ENCODE peak calls at places on chromosomes 7 and 10, in five cellular contexts. W is H54, C is GM12892, U is body of pancreas, V is transverse colon. A is an unnamed sample.
A peak's percentile ranks its signal among the peaks of the same experiment; 100 is the strongest.

GRCh38 chr10:72228318-72228751 is 12.3 kb upstream of the ASCC1 start:
- DNase-seq in W (no peak), V (no peak), C (no peak), U (peak; percentile 55), A (no peak)

GRCh38 chr7:20329389-20330175 is 1.1 kb upstream of the ITGB8 start:
- DNase-seq in W (peak; percentile 75), C (peak; percentile 18), V (peak; percentile 71), U (peak; percentile 79), A (peak; percentile 45)

GRCh38 chr7:46633200-46633599 is 712.1 kb upstream of the IGFBP3 start:
- DNase-seq in W (no peak), V (no peak), C (no peak), U (no peak), A (no peak)

GRCh38 chr7:142463401-142463850 is 205.6 kb upstream of the PRSS58 start:
- DNase-seq in V (no peak), W (no peak), U (no peak), C (no peak), A (no peak)

GRCh38 chr10:31947144-31947926 is 18.7 kb upstream of the ARHGAP12 start:
- DNase-seq in V (no peak), C (no peak), W (no peak), U (peak; percentile 43), A (no peak)

GRCh38 chr10:53209941-53210611 is 437.5 kb upstream of the MBL2 start:
- DNase-seq in V (no peak), C (no peak), U (no peak), W (no peak), A (peak; percentile 4)

GRCh38 chr7:101308245-101309085 is 13.1 kb downstream of the IFT22 start:
- DNase-seq in V (peak; percentile 85), C (no peak), U (peak; percentile 94), W (no peak), A (peak; percentile 69)

GRCh38 chr10:48247680-48248079 is 26.8 kb downstream of the FRMPD2 start:
- DNase-seq in V (no peak), C (no peak), U (no peak), W (no peak), A (no peak)

GRCh38 chr10:87978166-87978565 is 114.7 kb downstream of the PTEN start:
- DNase-seq in V (no peak), W (no peak), C (no peak), U (no peak), A (no peak)

GRCh38 chr10:35735412-35735811 is 93.3 kb upstream of the FZD8 start:
- DNase-seq in V (no peak), C (no peak), U (no peak), W (peak; percentile 22), A (no peak)

GRCh38 chr7:55020481-55020871 is 1.7 kb downstream of the EGFR start:
- DNase-seq in W (no peak), C (no peak), U (peak; percentile 79), V (peak; percentile 59), A (no peak)

DNA sequence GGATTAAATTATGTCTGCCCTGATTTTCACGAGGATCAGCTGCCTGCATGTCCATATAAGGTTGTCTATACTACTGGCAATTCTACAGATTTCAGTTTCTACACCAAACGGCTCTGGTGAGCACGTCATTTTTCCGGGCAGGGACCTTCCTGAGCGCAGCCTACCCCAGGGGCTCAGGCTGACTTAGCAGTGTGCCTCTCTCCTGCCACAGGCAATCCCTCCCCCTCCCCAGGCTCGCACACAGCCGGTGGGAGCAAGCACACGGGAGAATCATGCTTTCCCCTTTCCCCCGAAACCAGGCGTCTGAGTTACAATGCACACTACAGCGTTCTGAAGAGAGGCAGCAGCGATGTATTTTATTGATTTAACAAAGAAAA is 1.7 kb downstream of the KLF6 start:
- DNase-seq in U (peak; percentile 73), V (peak; percentile 71), W (no peak), C (no peak), A (peak; percentile 85)
- TF ChIP-seq POLR2A in U (no peak), V (peak; percentile 44), W (no peak), C (peak; percentile 90), A (peak; percentile 70)

GRCh38 chr7:44637788-44638594 is 31.6 kb downstream of the OGDH start:
- DNase-seq in U (no peak), W (peak; percentile 70), V (peak; percentile 77), C (no peak), A (peak; percentile 96)

GRCh38 chr7:44636926-44637325 is 30.5 kb downstream of the OGDH start:
- DNase-seq in V (no peak), C (no peak), W (no peak), U (no peak), A (no peak)

GRCh38 chr7:44643206-44643605 is 36.8 kb downstream of the OGDH start:
- DNase-seq in C (no peak), V (no peak), W (no peak), U (no peak), A (no peak)

GRCh38 chr7:44638611-44639557 is 32.5 kb downstream of the OGDH start:
- DNase-seq in W (peak; percentile 94), V (peak; percentile 88), U (peak; percentile 64), C (peak; percentile 71), A (peak; percentile 93)

DNA sequence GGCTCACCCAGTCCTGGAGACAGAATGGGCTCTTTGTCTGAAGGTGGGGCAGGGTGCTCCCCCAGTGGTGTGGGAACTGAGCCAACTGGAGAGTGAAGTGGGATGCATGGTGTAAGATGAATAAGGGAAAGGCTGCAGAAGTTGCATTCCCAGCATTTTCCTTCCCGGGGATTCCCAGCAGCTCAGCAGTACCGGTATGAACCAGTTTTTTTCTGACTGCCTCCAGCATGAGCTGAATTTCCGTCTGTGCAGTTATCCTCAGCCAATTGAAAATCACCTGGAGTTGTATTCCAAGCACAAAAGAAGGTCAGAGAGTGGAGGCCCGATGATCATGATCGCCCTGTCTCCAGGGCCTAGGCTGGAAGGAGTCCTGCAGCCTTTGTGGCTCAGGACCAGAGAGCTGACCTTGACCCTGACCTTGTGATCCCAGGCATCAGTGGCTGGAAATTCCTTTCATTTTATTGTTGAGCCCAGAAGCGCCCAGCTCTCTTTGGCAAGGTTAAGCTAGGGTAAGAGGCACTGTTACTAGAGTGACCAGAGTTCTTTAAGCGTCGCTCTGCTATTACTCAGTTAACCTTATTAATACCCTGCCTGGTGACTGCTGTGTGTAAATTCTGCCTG is 33.4 kb downstream of the OGDH start:
- DNase-seq in C (no peak), W (peak; percentile 79), U (peak; percentile 47), V (no peak), A (no peak)
- TF ChIP-seq POLR2A in C (no peak), W (peak; percentile 31), U (no peak), V (no peak), A (no peak)

GRCh38 chr10:29810816-29811215 is 176.0 kb upstream of the SVIL start:
- DNase-seq in W (no peak), U (no peak), C (no peak), V (no peak), A (no peak)
- TF ChIP-seq POLR2A in W (no peak), U (no peak), C (no peak), V (no peak), A (no peak)

DNA sequence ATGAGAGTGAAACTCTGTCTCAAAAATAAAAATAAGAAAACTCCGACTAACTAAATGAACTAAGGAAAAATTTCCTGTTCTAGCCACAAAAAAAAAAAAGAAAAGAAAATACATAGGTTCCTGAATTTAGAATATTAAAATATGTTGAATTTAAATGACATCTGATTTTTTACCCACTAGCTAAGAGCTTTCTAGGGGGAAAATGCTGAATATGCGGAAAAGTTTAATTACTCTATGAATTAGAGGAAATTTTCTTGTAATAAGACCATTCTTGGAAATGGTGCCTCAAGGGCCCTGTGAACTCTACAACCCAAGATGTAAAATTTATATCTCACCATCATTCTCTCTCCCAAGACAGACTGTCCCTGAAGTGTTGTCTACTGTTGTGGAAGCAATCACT is 165.0 kb upstream of the CALN1 start:
- DNase-seq in W (no peak), C (no peak), U (no peak), V (no peak), A (no peak)
- TF ChIP-seq POLR2A in W (no peak), C (no peak), U (no peak), V (no peak), A (no peak)

GRCh38 chr10:46560381-46560780 is 3.9 kb upstream of the GPRIN2 start:
- DNase-seq in W (no peak), C (no peak), U (peak; percentile 5), V (peak; percentile 6), A (no peak)
- TF ChIP-seq POLR2A in W (no peak), C (no peak), U (no peak), V (no peak), A (no peak)

GRCh38 chr10:110356628-110357245 is 52.0 kb upstream of the SMNDC1 start:
- DNase-seq in W (no peak), C (peak; percentile 65), V (peak; percentile 80), U (no peak), A (no peak)

GRCh38 chr10:110357252-110357780 is 52.6 kb upstream of the SMNDC1 start:
- DNase-seq in W (no peak), C (peak; percentile 56), U (no peak), V (peak; percentile 45), A (no peak)

GRCh38 chr10:110355181-110355831 is 50.6 kb upstream of the SMNDC1 start:
- DNase-seq in W (no peak), C (no peak), V (peak; percentile 33), U (no peak), A (no peak)

GRCh38 chr10:110354322-110354766 is 49.6 kb upstream of the SMNDC1 start:
- DNase-seq in V (peak; percentile 91), U (peak; percentile 83), C (no peak), W (no peak), A (peak; percentile 64)

GRCh38 chr10:110355922-110356627 is 51.4 kb upstream of the SMNDC1 start:
- DNase-seq in V (peak; percentile 34), W (no peak), C (no peak), U (no peak), A (no peak)
- TF ChIP-seq POLR2A in V (no peak), W (no peak), C (no peak), U (no peak), A (no peak)

GRCh38 chr10:89644691-89644966 is 413 bp downstream of the PANK1 start:
- DNase-seq in C (peak; percentile 42), U (no peak), W (no peak), V (no peak), A (no peak)

GRCh38 chr10:89643812-89644690 is 991 bp downstream of the PANK1 start:
- DNase-seq in U (peak; percentile 88), W (peak; percentile 92), C (peak; percentile 70), V (peak; percentile 89), A (peak; percentile 90)

GRCh38 chr10:89643431-89643811 is 1.6 kb downstream of the PANK1 start:
- DNase-seq in W (no peak), U (no peak), V (no peak), C (no peak), A (peak; percentile 27)

GRCh38 chr10:89645742-89646172 is 715 bp upstream of the PANK1 start:
- DNase-seq in C (no peak), V (peak; percentile 71), U (peak; percentile 36), W (no peak), A (peak; percentile 48)

GRCh38 chr10:89644967-89645741 is at the start of gene PANK1:
- DNase-seq in C (peak; percentile 61), V (peak; percentile 80), W (peak; percentile 81), U (peak; percentile 82), A (peak; percentile 78)
- TF ChIP-seq POLR2A in C (no peak), V (peak; percentile 45), W (peak; percentile 65), U (no peak), A (peak; percentile 59)

DNA sequence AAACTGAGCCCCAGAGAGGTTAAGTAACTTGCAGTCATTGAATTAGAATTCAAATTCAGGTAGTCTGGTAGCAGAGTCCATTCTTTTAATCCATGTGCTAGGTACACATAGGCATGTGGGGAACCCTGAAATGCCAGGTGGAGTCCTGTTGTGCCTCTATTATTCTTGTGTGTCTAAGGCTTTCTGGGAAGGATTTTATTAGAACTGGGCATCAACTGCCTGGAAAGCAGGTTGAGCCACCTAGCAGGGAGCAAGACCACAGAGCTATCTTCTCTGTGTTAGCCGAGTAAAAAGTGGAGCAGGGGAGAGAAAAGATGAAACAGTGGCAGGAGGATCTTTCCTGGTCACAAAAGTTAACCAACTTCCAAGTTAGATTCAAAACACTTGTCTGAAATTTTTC is 494.6 kb downstream of the LRMDA start:
- DNase-seq in C (no peak), U (no peak), V (no peak), W (no peak), A (no peak)
- TF ChIP-seq POLR2A in C (no peak), U (no peak), V (no peak), W (no peak), A (no peak)

A was measured in erythroblast.